ENCODE peak calls at places on chromosomes 13 and 19, in seven cellular contexts. W is H9, F is IMR-90, E is mesendoderm, D is H1, L is trophoblast cell, N is neuronal stem cell. O is an unnamed sample.

GRCh38 chr13:30026093-30026492 is 175.7 kb upstream of the UBL3 start:
- DNase-seq in L (no peak), N (no peak), F (peak), W (no peak), D (no peak), E (no peak), O (no peak)

GRCh38 chr13:42745655-42746054 is 35.7 kb upstream of the FAM216B start:
- DNase-seq in N (no peak), F (peak), E (no peak), W (no peak), L (peak), D (no peak), O (peak)

GRCh38 chr19:29724102-29724641 is 9.1 kb upstream of the C19orf12 start:
- DNase-seq in E (peak), W (peak), N (peak), D (peak), L (no peak), F (peak), O (peak)

GRCh38 chr13:50829896-50830295 is 13.6 kb downstream of the DLEU7 start:
- DNase-seq in D (no peak), N (no peak), E (no peak), W (no peak), F (no peak), L (peak), O (peak)

GRCh38 chr19:21758296-21758695 is 9.1 kb downstream of the ZNF100 start:
- DNase-seq in L (no peak), F (no peak), W (no peak), D (no peak), N (no peak), E (no peak), O (no peak)

GRCh38 chr13:94362411-94362909 is 117.0 kb downstream of the DCT start:
- DNase-seq in E (peak), D (peak), L (peak), N (peak), W (peak), F (peak), O (peak)

GRCh38 chr19:48644355-48644754 is 1.6 kb downstream of the CA11 start:
- DNase-seq in D (no peak), L (no peak), N (no peak), W (no peak), E (no peak), F (no peak), O (no peak)

GRCh38 chr13:109631069-109631468 is 155.3 kb downstream of the IRS2 start:
- DNase-seq in E (no peak), F (no peak), D (no peak), W (no peak), N (no peak), L (peak), O (no peak)

GRCh38 chr13:109088528-109088927 is 459.1 kb downstream of the MYO16 start:
- DNase-seq in L (no peak), W (no peak), D (peak), N (no peak), F (no peak), E (no peak), O (no peak)

GRCh38 chr13:77353980-77354379 is 27.1 kb upstream of the MYCBP2 start:
- DNase-seq in E (no peak), D (no peak), L (no peak), W (no peak), N (no peak), F (no peak), O (no peak)

GRCh38 chr13:29160862-29161261 is 340.7 kb downstream of the MTUS2 start:
- DNase-seq in F (no peak), N (no peak), L (no peak), E (no peak), W (no peak), D (no peak), O (no peak)

GRCh38 chr13:84076280-84076679 is 194.0 kb upstream of the SLITRK1 start:
- DNase-seq in L (no peak), F (no peak), W (no peak), N (no peak), E (no peak), D (no peak), O (no peak)

GRCh38 chr19:34366670-34367423 is 1.9 kb downstream of the GPI start:
- DNase-seq in D (no peak), F (peak), L (no peak), E (no peak), N (no peak), W (no peak), O (peak)

GRCh38 chr13:79837741-79838450 is 356.9 kb downstream of the NDFIP2 start:
- DNase-seq in F (peak), W (no peak), D (no peak), N (no peak), E (peak), L (peak), O (peak)

GRCh38 chr13:110251227-110251791 is 55.6 kb downstream of the COL4A1 start:
- DNase-seq in D (peak), F (no peak), L (no peak), W (no peak), N (no peak), E (no peak), O (no peak)

GRCh38 chr13:109737606-109738005 is 48.8 kb downstream of the IRS2 start:
- DNase-seq in D (no peak), N (no peak), F (peak), W (no peak), E (no peak), L (peak), O (no peak)

GRCh38 chr13:90696656-90697055 is 650.8 kb upstream of the MIR17HG start:
- DNase-seq in N (no peak), F (peak), E (no peak), D (no peak), W (no peak), L (no peak), O (peak)

GRCh38 chr13:112444001-112444311 is 67.8 kb downstream of the SPACA7 start:
- DNase-seq in L (peak), E (peak), W (peak), D (peak), F (peak), N (peak), O (peak)

GRCh38 chr19:19488041-19488874 is 27.1 kb downstream of the TSSK6 start:
- DNase-seq in W (no peak), F (no peak), N (no peak), L (peak), D (no peak), E (peak), O (no peak)

GRCh38 chr13:100855151-100855550 is 180.6 kb upstream of the TMTC4 start:
- DNase-seq in L (no peak), D (no peak), W (no peak), N (no peak), F (no peak), E (peak), O (no peak)

GRCh38 chr19:17677002-17677401 is 11.2 kb downstream of the UNC13A start:
- DNase-seq in D (no peak), W (no peak), E (peak), F (no peak), L (no peak), N (no peak), O (no peak)

GRCh38 chr19:14475251-14476073 is at the start of gene PTGER1:
- DNase-seq in N (no peak), L (peak), W (peak), F (peak), D (peak), E (peak), O (peak)

GRCh38 chr19:33418461-33418860 is 45.0 kb downstream of the CEBPG start:
- DNase-seq in L (no peak), F (no peak), E (no peak), W (no peak), N (no peak), D (no peak), O (no peak)

GRCh38 chr13:98822238-98822606 is 69.8 kb upstream of the SLC15A1 start:
- DNase-seq in N (no peak), E (no peak), W (no peak), D (no peak), L (no peak), F (peak), O (peak)

GRCh38 chr13:62747152-62747551 is 1331.5 kb upstream of the PCDH20 start:
- DNase-seq in F (peak), E (peak), N (no peak), W (no peak), D (no peak), L (peak), O (no peak)

GRCh38 chr19:18304496-18305312 is 18.2 kb downstream of the LSM4 start:
- DNase-seq in L (peak), W (peak), F (peak), N (no peak), D (no peak), E (peak), O (peak)

GRCh38 chr19:7751157-7751783 is 3.9 kb upstream of the CD209 start:
- DNase-seq in N (no peak), E (no peak), F (peak), W (no peak), L (peak), D (no peak), O (no peak)

GRCh38 chr19:14089662-14090508 is 666 bp downstream of the SAMD1 start:
- DNase-seq in F (peak), N (peak), W (no peak), D (peak), E (peak), L (peak), O (peak)

GRCh38 chr19:11435057-11435832 is at the start of the genes ODAD3 and PRKCSH:
- DNase-seq in W (peak), L (peak), E (peak), F (peak), N (peak), D (peak), O (peak)

GRCh38 chr13:48600374-48601364 is 53.1 kb upstream of the CYSLTR2 start:
- DNase-seq in L (peak), N (no peak), E (peak), W (no peak), D (no peak), F (peak), O (peak)

GRCh38 chr13:99221567-99222239 is 21.0 kb downstream of the UBAC2 start:
- DNase-seq in F (no peak), E (no peak), D (no peak), N (no peak), W (no peak), L (no peak), O (no peak)

GRCh38 chr13:94335786-94336357 is 143.6 kb downstream of the DCT start:
- DNase-seq in F (peak), L (no peak), N (no peak), W (no peak), D (no peak), E (no peak), O (no peak)

GRCh38 chr13:35744566-35745203 is 268.2 kb upstream of the MAB21L1 start:
- DNase-seq in L (no peak), W (no peak), F (peak), D (peak), N (no peak), E (peak), O (no peak)

GRCh38 chr19:13212759-13213330 is 62.6 kb downstream of the IER2 start:
- DNase-seq in N (no peak), F (peak), W (peak), D (peak), L (peak), E (peak), O (peak)

GRCh38 chr19:17281391-17282304 is at the start of gene ANKLE1:
- DNase-seq in N (no peak), F (no peak), L (no peak), D (peak), E (no peak), W (peak), O (no peak)

GRCh38 chr13:26996965-26997752 is 174.5 kb downstream of the USP12 start:
- DNase-seq in L (no peak), W (no peak), E (no peak), F (no peak), D (no peak), N (no peak), O (no peak)

GRCh38 chr13:108987488-108987887 is 358.1 kb downstream of the MYO16 start:
- DNase-seq in E (no peak), F (peak), D (no peak), N (no peak), L (no peak), W (no peak), O (peak)

GRCh38 chr19:8321760-8322637 is 703 bp downstream of the RPS28 start:
- DNase-seq in F (no peak), W (no peak), L (peak), N (no peak), E (no peak), D (no peak), O (peak)

GRCh38 chr19:45939792-45940514 is 25.4 kb upstream of the NANOS2 start:
- DNase-seq in D (no peak), F (no peak), L (no peak), E (no peak), W (no peak), N (no peak), O (no peak)
- H2AK5ac ChIP-seq in D (no peak), F (no peak), L (no peak), E (no peak), W (no peak), N (no peak), O (no peak)

GRCh38 chr19:5718579-5719273 is 1.2 kb downstream of the LONP1 start:
- DNase-seq in W (no peak), N (no peak), E (peak), F (peak), D (no peak), L (peak), O (peak)
- H2AK5ac ChIP-seq in W (no peak), N (no peak), E (no peak), F (peak), D (no peak), L (no peak), O (peak)

GRCh38 chr13:44757671-44758070 is 181.5 kb upstream of the TSC22D1 start:
- DNase-seq in E (no peak), W (no peak), D (no peak), N (no peak), F (no peak), L (no peak), O (no peak)

GRCh38 chr13:44759222-44759721 is 183.1 kb upstream of the TSC22D1 start:
- DNase-seq in F (no peak), N (no peak), L (peak), E (no peak), D (no peak), W (no peak), O (peak)

GRCh38 chr13:44758595-44759221 is 182.6 kb upstream of the TSC22D1 start:
- DNase-seq in D (no peak), W (no peak), F (peak), E (no peak), L (peak), N (no peak), O (peak)

GRCh38 chr13:44756411-44756810 is 180.3 kb upstream of the TSC22D1 start:
- DNase-seq in L (no peak), N (no peak), E (no peak), F (no peak), W (no peak), D (no peak), O (no peak)

GRCh38 chr13:44755872-44756271 is 179.7 kb upstream of the TSC22D1 start:
- DNase-seq in L (peak), W (no peak), N (no peak), E (no peak), F (peak), D (no peak), O (peak)
- H2AK5ac ChIP-seq in L (no peak), W (no peak), N (no peak), E (no peak), F (no peak), D (no peak), O (no peak)

GRCh38 chr19:31562916-31563626 is 213.8 kb upstream of the TSHZ3 start:
- DNase-seq in F (no peak), D (no peak), W (peak), L (no peak), N (no peak), E (no peak), O (no peak)
- H2AK5ac ChIP-seq in F (no peak), D (no peak), W (no peak), L (no peak), N (no peak), E (no peak), O (no peak)

GRCh38 chr19:31574251-31574973 is 225.2 kb upstream of the TSHZ3 start:
- DNase-seq in F (no peak), W (no peak), E (peak), N (no peak), D (no peak), L (no peak), O (no peak)

GRCh38 chr19:31567776-31568175 is 218.5 kb upstream of the TSHZ3 start:
- DNase-seq in L (no peak), F (no peak), E (no peak), N (no peak), W (no peak), D (no peak), O (no peak)

GRCh38 chr19:31572671-31573298 is 223.5 kb upstream of the TSHZ3 start:
- DNase-seq in N (no peak), E (no peak), L (no peak), F (no peak), W (no peak), D (no peak), O (no peak)

GRCh38 chr19:31570718-31571117 is 221.5 kb upstream of the TSHZ3 start:
- DNase-seq in E (no peak), L (no peak), W (peak), N (no peak), D (no peak), F (no peak), O (no peak)

GRCh38 chr19:31568724-31569123 is 219.5 kb upstream of the TSHZ3 start:
- DNase-seq in W (peak), E (no peak), N (no peak), L (no peak), D (no peak), F (no peak), O (no peak)
- H2AK5ac ChIP-seq in W (no peak), E (no peak), N (no peak), L (no peak), D (no peak), F (no peak), O (no peak)

O was measured in mesenchymal stem cell.